ENCODE peak calls at places on chromosomes 4 and X, in ten cellular contexts. Z is NCI-H1092; D is ELR; T is A172; C is activated CD4-positive, alpha-beta T cell treated with anti-CD3 and anti-CD28 coated beads, Interleukin-2, amount 50 U/mL, for 1 hour; V is cardiac septum; P is H4; X is HTR-8/SVneo; H is stromal cell of bone marrow; W is heart right ventricle. E is an unnamed sample.

GRCh38 chr4:145623831-145624230 is 4.6 kb downstream of the MMAA start:
- DNase-seq in P (no peak), T (no peak), V (no peak), W (no peak), C (no peak), D (peak), X (no peak), Z (no peak), H (peak), E (no peak)

GRCh38 chr4:75432683-75433082 is 81.5 kb downstream of the RCHY1 start:
- DNase-seq in H (peak), V (no peak), Z (no peak), D (peak), X (peak), W (no peak), T (no peak), P (no peak), C (no peak), E (no peak)

GRCh38 chr4:38001927-38002326 is 41.7 kb downstream of the PTTG2 start:
- DNase-seq in C (no peak), T (no peak), V (no peak), Z (no peak), D (no peak), P (no peak), H (no peak), X (no peak), W (no peak), E (no peak)

GRCh38 chrX:349196-349595 is 30.6 kb upstream of the GTPBP6 start:
- DNase-seq in D (no peak), Z (no peak), X (no peak), V (no peak), T (no peak), C (no peak), W (no peak), H (no peak), P (no peak), E (no peak)

GRCh38 chr4:106763044-106763443 is 273.1 kb downstream of the DKK2 start:
- DNase-seq in P (peak), V (no peak), C (no peak), H (peak), Z (no peak), X (no peak), W (no peak), D (no peak), T (no peak), E (no peak)

GRCh38 chr4:184198190-184198589 is 19.5 kb downstream of the ENPP6 start:
- DNase-seq in V (no peak), X (no peak), W (no peak), H (no peak), T (no peak), P (no peak), D (no peak), Z (no peak), C (no peak), E (no peak)

GRCh38 chr4:7693711-7694110 is 245.9 kb downstream of the AFAP1 start:
- DNase-seq in H (no peak), T (no peak), P (no peak), W (no peak), C (no peak), X (no peak), D (no peak), Z (no peak), V (no peak), E (no peak)

GRCh38 chrX:2451456-2452316 is 49.1 kb downstream of the DHRSX start:
- DNase-seq in W (no peak), C (no peak), X (no peak), D (no peak), H (peak), T (peak), Z (no peak), P (no peak), V (no peak), E (no peak)

GRCh38 chr4:135497563-135498152 is 1296.1 kb upstream of the PABPC4L start:
- DNase-seq in D (no peak), Z (no peak), X (no peak), H (no peak), V (no peak), T (no peak), C (no peak), P (no peak), W (no peak), E (no peak)

GRCh38 chr4:156169861-156170260 is 216.2 kb upstream of the CTSO start:
- DNase-seq in X (no peak), V (no peak), T (no peak), C (no peak), W (no peak), P (no peak), Z (no peak), D (peak), H (no peak), E (no peak)

GRCh38 chr4:26204249-26204825 is 116.5 kb upstream of the RBPJ start:
- DNase-seq in V (no peak), D (no peak), P (no peak), H (no peak), T (no peak), X (no peak), W (no peak), C (peak), Z (no peak), E (no peak)

GRCh38 chr4:72311291-72311690 is 257.7 kb downstream of the ADAMTS3 start:
- DNase-seq in D (no peak), P (no peak), H (no peak), X (no peak), Z (no peak), T (no peak), C (no peak), W (no peak), V (no peak), E (no peak)

GRCh38 chr4:100581337-100581736 is 63.5 kb upstream of the EMCN start:
- DNase-seq in C (no peak), X (no peak), W (no peak), P (no peak), V (no peak), T (peak), Z (no peak), D (no peak), H (no peak), E (no peak)

GRCh38 chr4:174457468-174457867 is 64.8 kb downstream of the HPGD start:
- DNase-seq in V (no peak), X (no peak), W (no peak), D (no peak), Z (no peak), T (no peak), H (no peak), C (no peak), P (no peak), E (no peak)

GRCh38 chr4:55866290-55866907 is 13.0 kb downstream of the EXOC1 start:
- DNase-seq in X (peak), D (peak), P (peak), H (peak), T (peak), W (no peak), C (no peak), Z (no peak), V (no peak), E (no peak)

GRCh38 chrX:17413228-17413627 is 38.2 kb downstream of the NHS start:
- DNase-seq in P (peak), V (no peak), T (peak), C (no peak), W (no peak), X (peak), H (peak), Z (no peak), D (peak), E (no peak)

GRCh38 chr4:76752911-76753494 is 144.9 kb downstream of the SOWAHB start:
- DNase-seq in X (peak), W (no peak), T (peak), D (peak), V (no peak), Z (peak), H (peak), C (no peak), P (peak), E (no peak)

GRCh38 chrX:15903186-15903681 is 48.6 kb upstream of the AP1S2 start:
- DNase-seq in D (no peak), V (no peak), Z (no peak), H (no peak), C (peak), W (no peak), X (no peak), P (no peak), T (no peak), E (no peak)

GRCh38 chrX:106168107-106168506 is at the start of gene PWWP3B:
- DNase-seq in X (no peak), V (no peak), W (peak), D (no peak), T (no peak), C (no peak), H (no peak), P (peak), Z (no peak), E (no peak)

GRCh38 chr4:165299399-165300060 is 27.9 kb upstream of the MSMO1 start:
- DNase-seq in D (no peak), H (no peak), W (no peak), P (no peak), X (no peak), V (no peak), C (no peak), Z (no peak), T (no peak), E (no peak)

GRCh38 chrX:94545722-94546121 is 871.7 kb downstream of the FAM133A start:
- DNase-seq in Z (no peak), W (no peak), C (no peak), V (no peak), P (no peak), T (no peak), X (no peak), H (no peak), D (no peak), E (no peak)

GRCh38 chrX:7746861-7747260 is 96.1 kb upstream of the VCX start:
- DNase-seq in X (no peak), T (peak), P (no peak), C (no peak), W (no peak), V (no peak), H (peak), Z (no peak), D (no peak), E (no peak)

GRCh38 chr4:169062861-169063197 is 52.8 kb upstream of the CBR4 start:
- DNase-seq in P (peak), T (no peak), Z (no peak), V (no peak), W (no peak), D (no peak), C (no peak), X (no peak), H (no peak), E (no peak)

GRCh38 chr4:184706453-184706852 is 27.4 kb downstream of the CENPU start:
- DNase-seq in D (no peak), C (no peak), H (no peak), V (no peak), T (no peak), X (no peak), Z (no peak), W (no peak), P (no peak), E (no peak)

GRCh38 chr4:113222006-113222405 is 172.6 kb downstream of the ANK2 start:
- DNase-seq in P (no peak), D (peak), Z (no peak), V (no peak), C (no peak), W (no peak), X (no peak), H (peak), T (peak), E (no peak)

GRCh38 chrX:22234380-22234779 is 38.3 kb upstream of the CBLL2 start:
- DNase-seq in D (no peak), V (no peak), C (no peak), W (no peak), X (no peak), Z (no peak), H (no peak), T (no peak), P (no peak), E (no peak)

GRCh38 chr4:5024673-5025072 is 5.4 kb upstream of the CYTL1 start:
- DNase-seq in T (no peak), D (no peak), W (no peak), X (no peak), Z (no peak), H (peak), P (no peak), C (no peak), V (no peak), E (no peak)

GRCh38 chr4:38204317-38205060 is 244.3 kb downstream of the PTTG2 start:
- DNase-seq in W (no peak), X (no peak), Z (no peak), P (no peak), C (no peak), V (no peak), T (no peak), D (no peak), H (no peak), E (no peak)

GRCh38 chr4:102308032-102308799 is 37.1 kb downstream of the SLC39A8 start:
- DNase-seq in C (no peak), D (peak), V (no peak), H (no peak), Z (no peak), T (no peak), P (peak), W (no peak), X (no peak), E (no peak)

GRCh38 chr4:95165926-95166524 is 382.7 kb downstream of the UNC5C start:
- DNase-seq in X (peak), H (peak), D (peak), V (no peak), T (peak), C (no peak), P (peak), Z (peak), W (no peak), E (no peak)

GRCh38 chrX:39753296-39753996 is 344.3 kb downstream of the BCOR start:
- DNase-seq in C (no peak), H (no peak), P (no peak), W (no peak), Z (no peak), T (peak), D (peak), V (no peak), X (no peak), E (no peak)

GRCh38 chrX:68146054-68146453 is 287.2 kb downstream of the OPHN1 start:
- DNase-seq in H (peak), W (no peak), V (no peak), P (peak), X (peak), D (peak), T (peak), Z (no peak), C (no peak), E (no peak)

GRCh38 chrX:63561425-63561824 is 210.3 kb upstream of the SPIN4 start:
- DNase-seq in X (no peak), C (no peak), P (no peak), V (no peak), W (no peak), T (no peak), H (no peak), Z (no peak), D (peak), E (no peak)

GRCh38 chr4:86675548-86675947 is 81.4 kb downstream of the PTPN13 start:
- DNase-seq in Z (no peak), W (no peak), D (no peak), H (no peak), C (no peak), T (no peak), X (no peak), P (no peak), V (no peak), E (no peak)

GRCh38 chrX:115372026-115372610 is 82.6 kb downstream of the LUZP4 start:
- DNase-seq in W (no peak), Z (no peak), T (peak), X (peak), D (peak), P (peak), V (no peak), C (no peak), H (no peak), E (no peak)

GRCh38 chr4:185847352-185848078 is 35.5 kb upstream of the SORBS2 start:
- DNase-seq in D (peak), V (no peak), W (peak), H (no peak), X (peak), P (peak), T (peak), C (no peak), Z (no peak), E (no peak)

GRCh38 chr4:60396680-60397079 is 803.4 kb upstream of the ADGRL3 start:
- DNase-seq in W (no peak), C (no peak), H (no peak), Z (no peak), T (no peak), P (no peak), V (no peak), X (no peak), D (no peak), E (no peak)

GRCh38 chr4:963276-964225 is 9.8 kb downstream of the DGKQ start:
- DNase-seq in V (no peak), X (no peak), C (no peak), P (no peak), D (no peak), H (no peak), Z (no peak), W (peak), T (no peak), E (no peak)

GRCh38 chr4:39046243-39046642 is 14.0 kb upstream of the TMEM156 start:
- DNase-seq in C (peak), V (no peak), Z (no peak), X (no peak), W (no peak), T (peak), H (no peak), P (peak), D (peak), E (no peak)

GRCh38 chrX:45540181-45540580 is 339.5 kb upstream of the DIPK2B start:
- DNase-seq in Z (no peak), X (no peak), D (no peak), W (no peak), P (no peak), C (no peak), V (no peak), T (no peak), H (no peak), E (no peak)

E was measured in ascending aorta.